ENCODE peak calls at places on chromosomes 7 and 10, in six cellular contexts. One of them, this sample, is unnamed.

GRCh38 chr10:88754272-88754671 is 5.5 kb upstream of the LIPN start:
- DNase-seq in neural progenitor cell: no peak
- DNase-seq in IMR-90: peak; percentile 35
- DNase-seq in aorta: no peak
- DNase-seq in GM23338: no peak
- DNase-seq in brain microvascular endothelial cell: peak; percentile 53
- DNase-seq in this sample: no peak

GRCh38 chr10:28087675-28088351 is 88.9 kb upstream of the ODAD2 start:
- DNase-seq in aorta: no peak
- DNase-seq in GM23338: no peak
- DNase-seq in neural progenitor cell: no peak
- DNase-seq in IMR-90: peak; percentile 92
- DNase-seq in brain microvascular endothelial cell: peak; percentile 88
- DNase-seq in this sample: no peak

GRCh38 chr7:107972075-107972482 is 30.9 kb downstream of the LAMB1 start:
- DNase-seq in neural progenitor cell: no peak
- DNase-seq in brain microvascular endothelial cell: no peak
- DNase-seq in IMR-90: peak; percentile 76
- DNase-seq in aorta: no peak
- DNase-seq in GM23338: no peak
- DNase-seq in this sample: no peak

GRCh38 chr7:137081694-137082093 is 213.2 kb downstream of the CHRM2 start:
- DNase-seq in GM23338: no peak
- DNase-seq in aorta: peak; percentile 61
- DNase-seq in IMR-90: peak; percentile 98
- DNase-seq in neural progenitor cell: no peak
- DNase-seq in brain microvascular endothelial cell: peak; percentile 77
- DNase-seq in this sample: no peak

GRCh38 chr7:29793507-29793906 is 12.8 kb upstream of the WIPF3 start:
- DNase-seq in aorta: no peak
- DNase-seq in IMR-90: no peak
- DNase-seq in GM23338: peak; percentile 86
- DNase-seq in brain microvascular endothelial cell: no peak
- DNase-seq in neural progenitor cell: peak; percentile 33
- DNase-seq in this sample: no peak

GRCh38 chr7:107045195-107045960 is 873 bp downstream of the PRKAR2B start:
- DNase-seq in neural progenitor cell: peak; percentile 52
- DNase-seq in GM23338: peak; percentile 47
- DNase-seq in aorta: no peak
- DNase-seq in brain microvascular endothelial cell: no peak
- DNase-seq in IMR-90: peak; percentile 5
- DNase-seq in this sample: no peak

GRCh38 chr7:99386584-99387238 is 12.2 kb downstream of the ARPC1B start:
- DNase-seq in aorta: no peak
- DNase-seq in neural progenitor cell: no peak
- DNase-seq in GM23338: peak; percentile 64
- DNase-seq in brain microvascular endothelial cell: no peak
- DNase-seq in IMR-90: peak; percentile 37
- DNase-seq in this sample: no peak

GRCh38 chr7:128906001-128906765 is 4.3 kb downstream of the KCP start:
- DNase-seq in neural progenitor cell: no peak
- DNase-seq in GM23338: no peak
- DNase-seq in brain microvascular endothelial cell: no peak
- DNase-seq in aorta: no peak
- DNase-seq in IMR-90: no peak
- DNase-seq in this sample: no peak

GRCh38 chr7:130560972-130561371 is 69.1 kb downstream of the MEST start:
- DNase-seq in aorta: no peak
- DNase-seq in neural progenitor cell: no peak
- DNase-seq in GM23338: peak; percentile 33
- DNase-seq in IMR-90: peak; percentile 43
- DNase-seq in brain microvascular endothelial cell: no peak
- DNase-seq in this sample: no peak

GRCh38 chr10:11793762-11794479 is 29.2 kb upstream of the PROSER2 start:
- DNase-seq in IMR-90: peak; percentile 80
- DNase-seq in brain microvascular endothelial cell: peak; percentile 81
- DNase-seq in GM23338: peak; percentile 61
- DNase-seq in aorta: no peak
- DNase-seq in neural progenitor cell: no peak
- DNase-seq in this sample: no peak

GRCh38 chr7:24830440-24831050 is 73.3 kb upstream of the GSDME start:
- DNase-seq in GM23338: no peak
- DNase-seq in IMR-90: no peak
- DNase-seq in brain microvascular endothelial cell: no peak
- DNase-seq in neural progenitor cell: no peak
- DNase-seq in aorta: no peak
- DNase-seq in this sample: no peak

GRCh38 chr7:50497068-50497642 is 47.0 kb upstream of the FIGNL1 start:
- DNase-seq in brain microvascular endothelial cell: peak; percentile 73
- DNase-seq in neural progenitor cell: no peak
- DNase-seq in aorta: no peak
- DNase-seq in GM23338: no peak
- DNase-seq in IMR-90: peak; percentile 12
- DNase-seq in this sample: no peak

GRCh38 chr7:1428941-1429444 is 30.3 kb downstream of the MICALL2 start:
- DNase-seq in neural progenitor cell: no peak
- DNase-seq in IMR-90: no peak
- DNase-seq in aorta: no peak
- DNase-seq in brain microvascular endothelial cell: no peak
- DNase-seq in GM23338: no peak
- DNase-seq in this sample: no peak

GRCh38 chr10:131855396-131855762 is 45.4 kb upstream of the PPP2R2D start:
- DNase-seq in aorta: no peak
- DNase-seq in neural progenitor cell: no peak
- DNase-seq in GM23338: no peak
- DNase-seq in IMR-90: no peak
- DNase-seq in brain microvascular endothelial cell: no peak
- DNase-seq in this sample: peak; percentile 31

GRCh38 chr7:159149488-159149887 is 4.8 kb upstream of the VIPR2 start:
- DNase-seq in IMR-90: no peak
- DNase-seq in neural progenitor cell: no peak
- DNase-seq in brain microvascular endothelial cell: no peak
- DNase-seq in GM23338: no peak
- DNase-seq in aorta: no peak
- DNase-seq in this sample: no peak

GRCh38 chr10:74934100-74934812 is 107.9 kb downstream of the KAT6B start:
- DNase-seq in GM23338: no peak
- DNase-seq in IMR-90: no peak
- DNase-seq in neural progenitor cell: no peak
- DNase-seq in brain microvascular endothelial cell: no peak
- DNase-seq in aorta: no peak
- DNase-seq in this sample: no peak

GRCh38 chr7:26368542-26368941 is 76.9 kb downstream of the SNX10 start:
- DNase-seq in aorta: no peak
- DNase-seq in GM23338: no peak
- DNase-seq in brain microvascular endothelial cell: no peak
- DNase-seq in IMR-90: peak; percentile 23
- DNase-seq in neural progenitor cell: no peak
- DNase-seq in this sample: no peak

GRCh38 chr7:140439359-140439758 is 35.5 kb downstream of the RAB19 start:
- DNase-seq in neural progenitor cell: no peak
- DNase-seq in aorta: no peak
- DNase-seq in brain microvascular endothelial cell: no peak
- DNase-seq in GM23338: no peak
- DNase-seq in IMR-90: no peak
- DNase-seq in this sample: no peak
- H3K27ac ChIP-seq in neural progenitor cell: no peak overlapping the region
- H3K27ac ChIP-seq in aorta: no peak overlapping the region
- H3K27ac ChIP-seq in brain microvascular endothelial cell: no peak overlapping the region
- H3K27ac ChIP-seq in GM23338: no peak overlapping the region
- H3K27ac ChIP-seq in IMR-90: no peak overlapping the region
- H3K27ac ChIP-seq in this sample: no peak overlapping the region

GRCh38 chr10:32307609-32308008 is 39.3 kb downstream of the EPC1 start:
- DNase-seq in GM23338: no peak
- DNase-seq in brain microvascular endothelial cell: no peak
- DNase-seq in IMR-90: no peak
- DNase-seq in aorta: no peak
- DNase-seq in neural progenitor cell: no peak
- DNase-seq in this sample: no peak
- H3K27ac ChIP-seq in GM23338: peak overlapping the region; percentile 9
- H3K27ac ChIP-seq in brain microvascular endothelial cell: no peak overlapping the region
- H3K27ac ChIP-seq in IMR-90: no peak overlapping the region
- H3K27ac ChIP-seq in aorta: no peak overlapping the region
- H3K27ac ChIP-seq in neural progenitor cell: no peak overlapping the region
- H3K27ac ChIP-seq in this sample: no peak overlapping the region

GRCh38 chr10:101224910-101225823 is 4.1 kb downstream of the LBX1 start:
- DNase-seq in GM23338: peak; percentile 71
- DNase-seq in neural progenitor cell: peak; percentile 77
- DNase-seq in aorta: no peak
- DNase-seq in brain microvascular endothelial cell: no peak
- DNase-seq in IMR-90: no peak
- DNase-seq in this sample: no peak
- H3K27ac ChIP-seq in GM23338: no peak overlapping the region
- H3K27ac ChIP-seq in neural progenitor cell: no peak overlapping the region
- H3K27ac ChIP-seq in aorta: no peak overlapping the region
- H3K27ac ChIP-seq in brain microvascular endothelial cell: no peak overlapping the region
- H3K27ac ChIP-seq in IMR-90: no peak overlapping the region
- H3K27ac ChIP-seq in this sample: no peak overlapping the region

DNA sequence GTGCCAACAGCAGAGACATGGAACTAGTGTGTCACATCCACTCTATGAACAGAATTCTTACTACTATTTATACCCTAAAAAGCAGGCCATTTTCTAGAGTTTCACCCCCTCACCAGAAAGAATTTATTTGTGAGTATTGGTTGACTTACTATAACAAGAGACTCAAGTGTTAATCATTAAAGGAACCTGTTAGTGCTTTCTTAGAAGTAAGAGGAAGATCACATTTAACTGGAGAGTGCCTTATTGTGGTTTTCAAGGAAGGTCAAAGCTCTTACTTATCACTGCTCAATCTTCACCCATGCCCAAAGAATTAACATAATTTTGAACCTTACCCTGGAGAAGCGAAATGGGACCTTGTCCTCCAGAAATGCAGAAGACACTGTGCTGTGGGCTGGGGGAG is 169.3 kb upstream of the PRSS1 start:
- DNase-seq in brain microvascular endothelial cell: no peak
- DNase-seq in IMR-90: no peak
- DNase-seq in aorta: no peak
- DNase-seq in neural progenitor cell: no peak
- DNase-seq in GM23338: no peak
- DNase-seq in this sample: no peak
- H3K27ac ChIP-seq in brain microvascular endothelial cell: no peak overlapping the region
- H3K27ac ChIP-seq in IMR-90: no peak overlapping the region
- H3K27ac ChIP-seq in aorta: no peak overlapping the region
- H3K27ac ChIP-seq in neural progenitor cell: no peak overlapping the region
- H3K27ac ChIP-seq in GM23338: no peak overlapping the region
- H3K27ac ChIP-seq in this sample: no peak overlapping the region

DNA sequence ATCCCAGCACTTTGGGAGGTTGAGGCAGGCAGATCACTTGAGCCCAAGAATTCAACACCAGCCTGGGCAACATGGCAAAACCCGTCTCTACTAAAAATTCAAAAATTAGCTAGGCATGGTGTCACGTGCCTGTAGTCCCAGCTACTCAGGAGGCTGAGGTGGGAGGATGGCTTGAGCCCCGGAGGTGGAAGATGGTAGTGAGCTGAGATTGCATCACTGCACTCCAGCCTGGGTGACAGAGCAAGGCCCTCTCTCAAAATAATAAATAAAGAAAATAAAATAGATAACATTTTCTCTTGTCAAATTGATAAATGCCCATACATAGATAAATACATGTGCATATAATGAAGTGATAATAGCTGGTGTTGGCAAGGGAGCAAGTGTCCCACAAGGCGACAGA is 33.3 kb upstream of the DLG5 start:
- DNase-seq in GM23338: no peak
- DNase-seq in IMR-90: no peak
- DNase-seq in brain microvascular endothelial cell: no peak
- DNase-seq in aorta: peak; percentile 4
- DNase-seq in neural progenitor cell: no peak
- DNase-seq in this sample: no peak
- H3K27ac ChIP-seq in GM23338: no peak overlapping the region
- H3K27ac ChIP-seq in IMR-90: no peak overlapping the region
- H3K27ac ChIP-seq in brain microvascular endothelial cell: no peak overlapping the region
- H3K27ac ChIP-seq in aorta: no peak overlapping the region
- H3K27ac ChIP-seq in neural progenitor cell: no peak overlapping the region
- H3K27ac ChIP-seq in this sample: no peak overlapping the region

GRCh38 chr10:71209324-71210030 is 2.9 kb upstream of the UNC5B start:
- DNase-seq in aorta: no peak
- DNase-seq in neural progenitor cell: no peak
- DNase-seq in IMR-90: no peak
- DNase-seq in GM23338: no peak
- DNase-seq in brain microvascular endothelial cell: no peak
- DNase-seq in this sample: no peak

GRCh38 chr10:71211759-71212248 is 566 bp upstream of the UNC5B start:
- DNase-seq in aorta: no peak
- DNase-seq in IMR-90: no peak
- DNase-seq in GM23338: no peak
- DNase-seq in neural progenitor cell: no peak
- DNase-seq in brain microvascular endothelial cell: no peak
- DNase-seq in this sample: no peak

GRCh38 chr10:71212249-71213126 is at the start of gene UNC5B:
- DNase-seq in IMR-90: peak; percentile 85
- DNase-seq in aorta: peak; percentile 94
- DNase-seq in neural progenitor cell: peak; percentile 98
- DNase-seq in brain microvascular endothelial cell: peak; percentile 79
- DNase-seq in GM23338: peak; percentile 91
- DNase-seq in this sample: peak; percentile 95

GRCh38 chr10:71211053-71211452 is 1.3 kb upstream of the UNC5B start:
- DNase-seq in IMR-90: no peak
- DNase-seq in aorta: no peak
- DNase-seq in brain microvascular endothelial cell: no peak
- DNase-seq in GM23338: no peak
- DNase-seq in neural progenitor cell: no peak
- DNase-seq in this sample: no peak

GRCh38 chr10:71210031-71210871 is 2.1 kb upstream of the UNC5B start:
- DNase-seq in neural progenitor cell: no peak
- DNase-seq in GM23338: no peak
- DNase-seq in brain microvascular endothelial cell: no peak
- DNase-seq in aorta: no peak
- DNase-seq in IMR-90: no peak
- DNase-seq in this sample: no peak
- H3K27ac ChIP-seq in neural progenitor cell: no peak overlapping the region
- H3K27ac ChIP-seq in GM23338: no peak overlapping the region
- H3K27ac ChIP-seq in brain microvascular endothelial cell: no peak overlapping the region
- H3K27ac ChIP-seq in aorta: no peak overlapping the region
- H3K27ac ChIP-seq in IMR-90: no peak overlapping the region
- H3K27ac ChIP-seq in this sample: no peak overlapping the region

DNA sequence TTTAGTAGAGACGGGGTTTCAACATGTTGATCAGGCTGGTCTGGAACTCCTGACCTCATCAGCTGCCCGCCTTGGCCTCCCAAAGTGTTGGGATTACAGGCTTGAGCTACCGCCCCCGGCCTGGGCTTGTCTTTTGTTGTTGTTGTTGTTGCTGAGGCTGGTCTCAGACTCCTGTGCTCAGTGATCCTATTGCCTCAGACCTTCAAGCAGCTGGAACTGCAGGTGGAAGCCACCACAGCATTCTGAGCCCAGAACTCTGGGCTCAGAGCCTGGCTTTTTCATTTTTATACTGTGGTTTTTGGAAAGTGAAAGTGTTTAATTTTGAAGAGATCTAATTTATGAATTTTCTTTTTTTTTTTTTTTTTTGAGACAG is 16.2 kb upstream of the DNAJB6 start:
- DNase-seq in aorta: no peak
- DNase-seq in GM23338: no peak
- DNase-seq in brain microvascular endothelial cell: no peak
- DNase-seq in neural progenitor cell: no peak
- DNase-seq in IMR-90: peak; percentile 54
- DNase-seq in this sample: no peak
- H3K27ac ChIP-seq in aorta: no peak overlapping the region
- H3K27ac ChIP-seq in GM23338: peak overlapping the region; percentile 92
- H3K27ac ChIP-seq in brain microvascular endothelial cell: no peak overlapping the region
- H3K27ac ChIP-seq in neural progenitor cell: no peak overlapping the region
- H3K27ac ChIP-seq in IMR-90: no peak overlapping the region
- H3K27ac ChIP-seq in this sample: peak overlapping the region; percentile 80